ENCODE peak calls at places on chromosomes 4 and X, in eight cellular contexts. L is SJSA1; Z is Peyer's patch; Y is CD8-positive, alpha-beta T cell; H is naive thymus-derived CD4-positive, alpha-beta T cell; U is A673; S is tibial nerve; J is IMR-90. E is an unnamed sample.

GRCh38 chr4:176845636-176846035 is 52.9 kb upstream of the VEGFC start:
- DNase-seq in L (no peak), Z (no peak), Y (no peak), H (no peak), U (no peak), S (no peak), J (no peak), E (no peak)

GRCh38 chr4:108940086-108941033 is 177.5 kb upstream of the ETNPPL start:
- DNase-seq in L (no peak), Z (no peak), Y (no peak), H (no peak), U (peak; percentile 87), S (no peak), J (peak; percentile 3), E (no peak)

GRCh38 chrX:133668225-133668931 is 253.1 kb upstream of the GPC4 start:
- DNase-seq in L (no peak), Z (no peak), Y (no peak), H (no peak), U (no peak), S (no peak), J (no peak), E (no peak)

GRCh38 chr4:125388653-125389052 is 73.9 kb downstream of the FAT4 start:
- DNase-seq in L (peak; percentile 69), Z (no peak), Y (no peak), H (no peak), U (peak; percentile 30), S (no peak), J (peak; percentile 70), E (no peak)

GRCh38 chr4:156113138-156113537 is 159.5 kb upstream of the CTSO start:
- DNase-seq in L (no peak), Z (no peak), Y (no peak), H (no peak), U (peak; percentile 44), S (no peak), J (no peak), E (no peak)

GRCh38 chr4:5753766-5754528 is 42.9 kb downstream of the EVC start:
- DNase-seq in L (peak; percentile 66), Z (no peak), Y (no peak), H (no peak), U (no peak), S (no peak), J (peak; percentile 97), E (no peak)

GRCh38 chr4:160423879-160424451 is 1321.1 kb downstream of the RAPGEF2 start:
- DNase-seq in L (no peak), Z (no peak), Y (no peak), H (no peak), U (peak; percentile 48), S (no peak), J (no peak), E (no peak)

GRCh38 chr4:139279723-139280620 is at the start of gene MGARP:
- DNase-seq in L (no peak), Z (no peak), Y (peak; percentile 7), H (no peak), U (peak; percentile 55), S (no peak), J (peak; percentile 30), E (no peak)

GRCh38 chr4:169625886-169626285 is 5.5 kb downstream of the CLCN3 start:
- DNase-seq in L (no peak), Z (no peak), Y (no peak), H (no peak), U (no peak), S (no peak), J (no peak), E (no peak)

GRCh38 chr4:183522821-183523220 is 18.0 kb downstream of the ING2 start:
- DNase-seq in L (no peak), Z (no peak), Y (no peak), H (no peak), U (no peak), S (no peak), J (no peak), E (no peak)

GRCh38 chrX:17033225-17033624 is 86.8 kb downstream of the REPS2 start:
- DNase-seq in L (no peak), Z (no peak), Y (no peak), H (no peak), U (no peak), S (no peak), J (no peak), E (no peak)

GRCh38 chrX:154855256-154855655 is 20.8 kb upstream of the SMIM9 start:
- DNase-seq in L (no peak), Z (no peak), Y (no peak), H (no peak), U (no peak), S (no peak), J (no peak), E (no peak)

GRCh38 chrX:132802033-132802432 is 156.4 kb downstream of the HS6ST2 start:
- DNase-seq in L (no peak), Z (no peak), Y (no peak), H (no peak), U (no peak), S (no peak), J (no peak), E (no peak)

GRCh38 chr4:35939746-35940145 is 304.6 kb downstream of the ARAP2 start:
- DNase-seq in L (no peak), Z (no peak), Y (no peak), H (no peak), U (no peak), S (no peak), J (no peak), E (no peak)

GRCh38 chr4:120053916-120054315 is 12.7 kb downstream of the MAD2L1 start:
- DNase-seq in L (no peak), Z (no peak), Y (no peak), H (no peak), U (no peak), S (no peak), J (no peak), E (no peak)

GRCh38 chr4:120052840-120053239 is 13.8 kb downstream of the MAD2L1 start:
- DNase-seq in L (peak; percentile 59), Z (peak; percentile 49), Y (no peak), H (no peak), U (peak; percentile 89), S (peak; percentile 9), J (peak; percentile 99), E (no peak)

GRCh38 chr4:120055167-120055566 is 11.5 kb downstream of the MAD2L1 start:
- DNase-seq in L (no peak), Z (no peak), Y (no peak), H (no peak), U (no peak), S (no peak), J (no peak), E (no peak)

GRCh38 chr4:120055795-120056194 is 10.9 kb downstream of the MAD2L1 start:
- DNase-seq in L (no peak), Z (no peak), Y (no peak), H (no peak), U (no peak), S (no peak), J (no peak), E (no peak)

DNA sequence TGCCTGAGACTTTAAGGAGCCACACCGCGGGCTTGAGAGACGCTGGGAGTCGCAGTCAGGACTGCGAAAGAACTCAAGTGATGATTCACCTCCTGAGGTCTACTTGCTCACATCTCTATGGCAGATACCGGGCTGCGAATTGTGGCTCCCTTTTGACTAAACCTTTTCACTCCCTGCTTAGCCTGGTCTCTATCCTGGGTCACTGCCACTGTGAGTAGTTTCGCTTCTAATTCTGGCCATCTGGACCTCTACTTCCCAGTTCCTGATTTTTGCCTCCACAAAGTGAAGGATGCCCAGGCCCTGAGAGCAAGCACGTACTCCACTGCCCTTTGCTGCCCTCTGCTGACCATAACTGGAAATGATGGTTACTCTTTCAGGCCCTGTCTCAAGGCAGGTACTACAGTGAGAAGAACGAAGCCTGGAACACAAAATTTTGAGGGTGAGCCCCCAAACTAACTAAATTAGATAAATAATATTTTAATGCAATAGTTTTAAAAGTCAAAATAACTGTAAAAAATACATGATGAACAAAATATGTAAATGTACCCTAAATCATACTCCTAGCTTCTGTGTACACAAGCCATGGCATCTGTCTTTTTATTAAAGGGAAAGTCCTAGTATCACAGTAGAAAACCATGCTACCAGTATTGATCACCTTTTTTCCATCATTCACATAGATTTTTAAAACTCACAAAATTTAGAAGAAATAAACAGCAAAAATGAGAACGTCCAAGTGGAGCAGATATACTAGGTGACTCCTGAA is 16.7 kb downstream of the MAD2L1 start:
- DNase-seq in L (peak; percentile 82), Z (peak; percentile 91), Y (peak; percentile 56), H (peak; percentile 72), U (peak; percentile 80), S (peak; percentile 99), J (peak; percentile 92), E (peak; percentile 61)
- H3K4me3 ChIP-seq in L (peak overlapping the region; percentile 33), Z (no peak overlapping the region), Y (no peak overlapping the region), H (no peak overlapping the region), U (no peak overlapping the region), S (no peak overlapping the region), J (peak overlapping the region; percentile 21), E (no peak overlapping the region)

GRCh38 chr4:38894340-38894982 is 26.9 kb downstream of the FAM114A1 start:
- DNase-seq in L (no peak), Z (no peak), Y (no peak), H (no peak), U (no peak), S (no peak), J (peak; percentile 9), E (no peak)

GRCh38 chr4:38884254-38884653 is 16.6 kb downstream of the FAM114A1 start:
- DNase-seq in L (no peak), Z (no peak), Y (no peak), H (no peak), U (no peak), S (no peak), J (no peak), E (no peak)

GRCh38 chr4:38891051-38891738 is 23.6 kb downstream of the FAM114A1 start:
- DNase-seq in L (no peak), Z (no peak), Y (no peak), H (no peak), U (no peak), S (no peak), J (no peak), E (no peak)

DNA sequence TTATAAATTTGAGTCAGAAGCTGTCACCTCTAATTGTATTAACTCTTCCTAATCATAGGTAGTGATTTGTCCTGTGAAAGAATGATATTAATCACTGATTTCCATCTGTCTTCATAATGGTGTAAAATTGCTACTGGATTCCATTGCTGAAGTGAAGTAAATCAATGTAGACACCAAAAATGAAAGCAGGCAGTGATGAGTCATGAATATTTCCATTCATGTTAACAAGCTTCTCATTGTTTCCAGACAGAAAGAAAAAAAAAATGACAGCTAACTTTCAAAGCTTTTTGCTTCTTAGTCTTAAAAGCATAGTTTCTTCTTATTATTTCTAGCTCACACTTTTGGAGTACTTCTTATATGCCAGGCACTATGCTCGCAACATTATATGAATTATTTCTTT is 21.5 kb downstream of the FAM114A1 start:
- DNase-seq in L (no peak), Z (no peak), Y (no peak), H (no peak), U (peak; percentile 56), S (no peak), J (peak; percentile 87), E (no peak)
- H3K27ac ChIP-seq in L (peak overlapping the region; percentile 78), Z (no peak overlapping the region), Y (no peak overlapping the region), H (no peak overlapping the region), U (no peak overlapping the region), S (peak overlapping the region; percentile 92), J (no peak overlapping the region), E (no peak overlapping the region)

GRCh38 chr4:15781427-15782095 is 3.4 kb downstream of the CD38 start:
- DNase-seq in L (no peak), Z (no peak), Y (no peak), H (no peak), U (no peak), S (no peak), J (no peak), E (no peak)
- H3K4me3 ChIP-seq in L (no peak overlapping the region), Z (no peak overlapping the region), Y (no peak overlapping the region), H (no peak overlapping the region), U (no peak overlapping the region), S (no peak overlapping the region), J (no peak overlapping the region), E (no peak overlapping the region)

GRCh38 chrX:33307954-33308353 is 96.6 kb upstream of the DMD start:
- DNase-seq in L (no peak), Z (no peak), Y (no peak), H (no peak), U (no peak), S (no peak), J (peak; percentile 41), E (no peak)
- H3K27ac ChIP-seq in L (peak overlapping the region; percentile 31), Z (no peak overlapping the region), Y (no peak overlapping the region), H (no peak overlapping the region), U (no peak overlapping the region), S (no peak overlapping the region), J (no peak overlapping the region), E (no peak overlapping the region)